ENCODE peak calls at places on chromosomes 5 and 9, in four cellular contexts. O is IMR-90, P is H1, I is K562. H is an unnamed sample.

GRCh38 chr5:179410291-179411160 is 65.3 kb upstream of the ADAMTS2 start:
- DNase-seq in O (no peak), P (peak; percentile 43), I (no peak), H (no peak)

GRCh38 chr9:108142142-108142503 is 652.6 kb upstream of the KLF4 start:
- DNase-seq in O (no peak), P (no peak), I (no peak), H (no peak)

GRCh38 chr9:71663931-71664459 is 104.3 kb downstream of the CEMIP2 start:
- DNase-seq in O (no peak), P (no peak), I (no peak), H (no peak)

GRCh38 chr9:37191403-37192089 is 71.2 kb downstream of the ZCCHC7 start:
- DNase-seq in O (no peak), P (no peak), I (no peak), H (no peak)

GRCh38 chr9:79671558-79671957 is 99.8 kb downstream of the TLE4 start:
- DNase-seq in O (peak; percentile 47), P (no peak), I (no peak), H (no peak)

GRCh38 chr5:176542596-176543427 is 5.6 kb upstream of the RNF44 start:
- DNase-seq in O (peak; percentile 23), P (peak; percentile 84), I (peak; percentile 86), H (no peak)

GRCh38 chr9:127223810-127224177 is 40.8 kb upstream of the GARNL3 start:
- DNase-seq in O (no peak), P (no peak), I (no peak), H (no peak)

GRCh38 chr9:21097817-21098216 is 20.1 kb upstream of the IFNB1 start:
- DNase-seq in O (no peak), P (no peak), I (no peak), H (no peak)

GRCh38 chr9:131282688-131283422 is 6.5 kb upstream of the FAM78A start:
- DNase-seq in O (peak; percentile 28), P (peak; percentile 79), I (peak; percentile 66), H (no peak)

GRCh38 chr5:173458819-173459218 is 130.6 kb upstream of the STC2 start:
- DNase-seq in O (peak; percentile 88), P (no peak), I (no peak), H (no peak)

GRCh38 chr9:135353935-135354334 is 125.6 kb upstream of the PPP1R26 start:
- DNase-seq in O (no peak), P (no peak), I (no peak), H (no peak)

GRCh38 chr5:109410389-109411174 is 808 bp upstream of the PJA2 start:
- DNase-seq in O (peak; percentile 75), P (peak; percentile 60), I (peak; percentile 57), H (no peak)

GRCh38 chr5:81729276-81729675 is 21.6 kb downstream of the SSBP2 start:
- DNase-seq in O (no peak), P (no peak), I (no peak), H (no peak)

GRCh38 chr9:6598249-6598725 is 47.2 kb downstream of the GLDC start:
- DNase-seq in O (peak; percentile 29), P (no peak), I (no peak), H (peak; percentile 92)
- TF ChIP-seq CHD1 in O (no peak), P (no peak), I (no peak), H (no peak)

GRCh38 chr5:6832272-6832671 is 119.0 kb downstream of the TENT4A start:
- DNase-seq in O (no peak), P (no peak), I (no peak), H (no peak)

GRCh38 chr5:6833406-6833805 is 120.2 kb downstream of the TENT4A start:
- DNase-seq in O (no peak), P (no peak), I (no peak), H (no peak)

GRCh38 chr5:6831678-6832077 is 118.4 kb downstream of the TENT4A start:
- DNase-seq in O (no peak), P (no peak), I (no peak), H (no peak)

GRCh38 chr5:6830643-6831239 is 117.5 kb downstream of the TENT4A start:
- DNase-seq in O (no peak), P (no peak), I (no peak), H (no peak)

GRCh38 chr5:6832994-6833393 is 119.8 kb downstream of the TENT4A start:
- DNase-seq in O (no peak), P (no peak), I (no peak), H (no peak)
- TF ChIP-seq CHD1 in O (no peak), P (no peak), I (no peak), H (no peak)

DNA sequence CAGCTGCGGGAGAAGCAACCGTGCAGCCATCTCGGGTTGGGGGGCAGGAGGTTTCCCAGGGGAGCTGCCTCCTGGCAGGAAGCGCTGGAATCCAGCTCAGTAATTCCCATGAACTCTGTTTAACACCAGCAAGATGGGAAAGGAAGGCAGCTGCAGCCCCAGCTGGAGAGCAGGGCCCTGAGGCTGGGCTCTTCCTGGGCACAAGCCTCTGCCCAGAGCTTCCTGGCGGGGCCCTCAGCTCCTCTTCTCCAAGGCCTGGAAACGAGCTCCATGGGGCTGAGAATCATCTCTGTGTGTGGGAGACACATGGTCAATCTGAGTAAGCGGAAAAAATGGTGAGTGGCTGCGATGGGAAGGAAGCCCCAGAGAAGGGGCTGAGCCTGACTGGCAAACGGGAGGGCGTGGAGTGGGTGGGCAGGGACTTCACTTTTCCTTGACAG is 6.3 kb downstream of the MRPL36 start:
- DNase-seq in O (peak; percentile 15), P (no peak), I (no peak), H (no peak)
- TF ChIP-seq CHD1 in O (no peak), P (no peak), I (no peak), H (no peak)

GRCh38 chr9:83284766-83285165 is 221.8 kb upstream of the RASEF start:
- DNase-seq in O (no peak), P (no peak), I (no peak), H (no peak)

GRCh38 chr9:83283528-83283927 is 220.6 kb upstream of the RASEF start:
- DNase-seq in O (no peak), P (no peak), I (no peak), H (no peak)

GRCh38 chr9:83281306-83282255 is 218.6 kb upstream of the RASEF start:
- DNase-seq in O (no peak), P (no peak), I (no peak), H (no peak)

GRCh38 chr9:83280259-83280658 is 217.3 kb upstream of the RASEF start:
- DNase-seq in O (no peak), P (no peak), I (no peak), H (no peak)

GRCh38 chr9:83280790-83281189 is 217.8 kb upstream of the RASEF start:
- DNase-seq in O (no peak), P (no peak), I (no peak), H (no peak)
- TF ChIP-seq CHD1 in O (no peak), P (no peak), I (no peak), H (no peak)

DNA sequence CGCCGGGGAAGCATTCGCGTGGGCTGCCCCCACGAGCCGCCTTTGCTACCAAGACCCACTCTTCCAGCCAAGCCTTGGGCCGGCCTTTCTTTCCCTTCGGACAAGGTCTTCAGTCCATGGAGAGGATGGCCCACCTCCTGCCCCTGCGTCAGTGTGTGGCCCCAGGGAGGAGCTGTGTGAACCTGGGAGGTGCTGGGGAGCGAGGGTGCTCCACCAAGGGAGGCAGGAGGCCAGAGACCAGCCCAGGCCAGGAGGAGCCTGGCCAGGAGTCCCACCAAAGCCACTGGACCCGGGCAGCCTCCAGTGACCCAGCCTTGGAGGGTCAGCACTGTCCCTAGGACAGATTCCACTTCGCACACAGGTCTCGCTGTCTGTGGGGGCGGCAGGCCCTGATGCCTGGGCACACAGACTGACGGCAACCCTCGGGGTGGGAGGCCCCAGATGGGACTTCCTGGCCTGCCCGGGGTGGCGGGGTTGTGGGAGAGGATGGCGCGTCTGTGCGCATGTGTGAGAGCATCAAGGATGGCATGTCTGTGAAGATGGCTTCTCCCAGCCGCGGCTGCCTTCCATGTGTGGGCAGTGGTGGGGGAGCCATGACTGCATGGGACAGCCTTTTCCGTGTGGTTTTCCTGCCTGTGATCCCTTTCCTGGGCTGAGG is 113.3 kb upstream of the LPCAT1 start:
- DNase-seq in O (no peak), P (no peak), I (no peak), H (no peak)
- TF ChIP-seq CHD1 in O (no peak), P (no peak), I (no peak), H (no peak)

DNA sequence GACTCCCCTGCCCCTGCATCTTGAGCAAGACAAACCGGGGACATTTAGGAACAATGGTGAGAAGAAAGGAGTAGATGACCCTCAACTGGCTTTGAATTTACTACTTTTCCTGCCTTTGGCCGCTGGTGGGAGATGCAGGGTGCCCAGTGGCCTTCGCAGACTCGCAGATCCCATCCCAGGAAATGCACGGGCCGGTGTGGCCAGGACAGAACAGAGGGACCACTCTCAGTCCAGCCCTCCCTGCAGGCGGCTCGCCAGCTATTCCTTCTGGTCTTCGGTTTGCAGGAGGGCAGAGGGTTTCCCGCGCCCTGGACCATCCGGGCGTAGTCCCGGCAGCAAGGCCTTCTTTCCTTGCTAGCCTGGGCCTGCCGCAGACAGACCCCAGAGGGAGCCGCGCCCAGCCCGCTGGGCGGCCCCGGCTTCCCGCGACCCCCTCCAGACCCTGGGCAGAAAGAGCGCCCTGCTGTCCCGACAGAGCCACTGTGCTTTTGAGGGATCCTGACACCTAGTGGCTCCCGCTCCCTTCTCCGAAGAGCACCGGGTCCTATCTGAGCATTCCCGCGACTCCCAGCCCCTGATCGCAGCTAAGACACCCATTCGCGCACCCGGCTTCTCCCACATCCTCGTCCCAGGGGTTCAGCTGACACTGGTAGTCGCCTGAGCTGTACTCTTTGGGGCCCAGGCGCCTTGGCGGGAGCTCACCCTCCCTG is 1.2 kb downstream of the CFAP90 start:
- DNase-seq in O (no peak), P (no peak), I (no peak), H (no peak)
- TF ChIP-seq CHD1 in O (no peak), P (no peak), I (no peak), H (no peak)

DNA sequence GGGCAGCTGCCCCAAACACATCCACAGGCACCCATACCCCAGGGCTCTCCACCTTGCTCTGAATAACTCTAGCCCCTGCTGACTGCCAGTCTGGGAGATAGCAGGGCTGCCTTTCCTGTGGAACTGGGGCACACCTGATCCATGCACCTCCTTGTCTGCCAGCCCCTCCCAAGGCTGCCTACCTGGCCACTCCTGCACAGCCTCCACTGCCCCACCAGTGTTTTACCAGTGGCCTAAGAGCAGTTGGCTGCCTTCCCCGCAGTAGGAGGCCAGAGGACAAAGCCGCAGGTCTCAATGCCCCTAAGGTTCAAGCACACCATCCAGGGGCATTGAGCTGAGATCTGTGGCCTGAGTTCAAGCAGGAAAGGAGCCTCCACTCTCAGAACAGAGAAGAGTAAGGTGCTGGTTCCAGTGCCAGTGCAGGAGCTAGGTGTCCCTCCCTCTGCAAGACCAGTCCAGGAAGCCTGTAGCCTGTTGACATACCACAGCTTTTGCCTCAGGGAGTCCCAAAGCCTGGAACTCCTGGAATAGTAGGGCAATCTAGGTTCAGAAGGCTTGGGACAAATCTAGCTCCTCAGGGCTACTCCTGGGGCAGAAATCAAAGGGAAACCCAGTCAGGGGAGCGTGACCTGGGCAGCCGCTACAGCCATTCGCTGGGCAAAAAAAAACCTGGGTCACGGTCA is 514.5 kb upstream of the PTGER4 start:
- DNase-seq in O (no peak), P (no peak), I (no peak), H (no peak)
- TF ChIP-seq CHD1 in O (no peak), P (no peak), I (no peak), H (no peak)